ENCODE peak calls at places on chromosome 12, in five cellular contexts. O is A549; L is dorsolateral prefrontal cortex; Q is CD8-positive, alpha-beta memory T cell; V is iPS DF 6.9. Z is an unnamed sample.

GRCh38 chr12:92505373-92506340 is 197.1 kb upstream of the PLEKHG7 start:
- DNase-seq in O (no peak), L (peak; percentile 50), Q (peak; percentile 40), V (no peak), Z (no peak)

GRCh38 chr12:12901158-12901791 is 9.9 kb downstream of the GPRC5A start:
- DNase-seq in O (peak; percentile 55), L (peak; percentile 48), Q (no peak), V (no peak), Z (peak; percentile 10)

GRCh38 chr12:45730116-45730841 is 773 bp downstream of the ARID2 start:
- DNase-seq in O (no peak), L (peak; percentile 31), Q (peak; percentile 75), V (no peak), Z (peak; percentile 35)

GRCh38 chr12:38053655-38054464 is 262.7 kb upstream of the ALG10B start:
- DNase-seq in O (peak; percentile 43), L (no peak), Q (no peak), V (no peak), Z (no peak)

GRCh38 chr12:29739279-29739991 is 44.3 kb downstream of the TMTC1 start:
- DNase-seq in O (no peak), L (no peak), Q (no peak), V (no peak), Z (no peak)

GRCh38 chr12:28568083-28568482 is 377.8 kb downstream of the CCDC91 start:
- DNase-seq in O (peak; percentile 6), L (no peak), Q (no peak), V (no peak), Z (no peak)

GRCh38 chr12:100845095-100845494 is 50.5 kb downstream of the ANO4 start:
- DNase-seq in O (no peak), L (peak; percentile 26), Q (no peak), V (no peak), Z (no peak)

GRCh38 chr12:100106861-100107260 is 35.8 kb downstream of the BLTP3B start:
- DNase-seq in O (no peak), L (no peak), Q (no peak), V (no peak), Z (no peak)

GRCh38 chr12:131140697-131141096 is 187.0 kb downstream of the ADGRD1 start:
- DNase-seq in O (no peak), L (no peak), Q (no peak), V (no peak), Z (no peak)

GRCh38 chr12:86367137-86367536 is 110.9 kb upstream of the MGAT4C start:
- DNase-seq in O (no peak), L (no peak), Q (no peak), V (no peak), Z (no peak)

GRCh38 chr12:77485961-77486579 is 344.6 kb upstream of the NAV3 start:
- DNase-seq in O (no peak), L (no peak), Q (no peak), V (no peak), Z (no peak)

GRCh38 chr12:84128117-84128991 is 784.2 kb downstream of the SLC6A15 start:
- DNase-seq in O (no peak), L (no peak), Q (no peak), V (no peak), Z (no peak)

GRCh38 chr12:115313929-115314328 is 630.0 kb upstream of the TBX3 start:
- DNase-seq in O (no peak), L (no peak), Q (no peak), V (no peak), Z (no peak)

GRCh38 chr12:3753549-3754284 is 808 bp upstream of the CRACR2A start:
- DNase-seq in O (no peak), L (no peak), Q (peak; percentile 10), V (no peak), Z (no peak)

GRCh38 chr12:42421844-42422779 is 96.1 kb downstream of the PPHLN1 start:
- DNase-seq in O (no peak), L (no peak), Q (no peak), V (no peak), Z (no peak)

GRCh38 chr12:43222796-43223195 is 329.2 kb downstream of the ADAMTS20 start:
- DNase-seq in O (no peak), L (no peak), Q (no peak), V (no peak), Z (no peak)

GRCh38 chr12:120394483-120395367 is 25.8 kb upstream of the MSI1 start:
- DNase-seq in O (no peak), L (no peak), Q (no peak), V (peak; percentile 79), Z (no peak)

GRCh38 chr12:6376965-6377666 is 1.8 kb upstream of the SCNN1A start:
- DNase-seq in O (no peak), L (no peak), Q (peak; percentile 38), V (no peak), Z (no peak)

GRCh38 chr12:28424965-28425364 is 234.7 kb downstream of the CCDC91 start:
- DNase-seq in O (no peak), L (no peak), Q (no peak), V (no peak), Z (no peak)

GRCh38 chr12:12899530-12900380 is 8.4 kb downstream of the GPRC5A start:
- DNase-seq in O (no peak), L (peak; percentile 17), Q (no peak), V (no peak), Z (peak; percentile 22)

GRCh38 chr12:50110127-50110761 is 1.8 kb upstream of the COX14 start:
- DNase-seq in O (no peak), L (no peak), Q (no peak), V (no peak), Z (no peak)

GRCh38 chr12:122142857-122143256 is 31.2 kb downstream of the IL31 start:
- DNase-seq in O (no peak), L (no peak), Q (no peak), V (no peak), Z (no peak)

GRCh38 chr12:124509676-124510300 is 57.6 kb downstream of the NCOR2 start:
- DNase-seq in O (no peak), L (peak; percentile 68), Q (no peak), V (no peak), Z (peak; percentile 45)

GRCh38 chr12:25236190-25236589 is 14.5 kb downstream of the KRAS start:
- DNase-seq in O (no peak), L (no peak), Q (no peak), V (no peak), Z (no peak)

GRCh38 chr12:1936406-1937320 is 18.2 kb upstream of the CACNA2D4 start:
- DNase-seq in O (peak; percentile 13), L (peak; percentile 88), Q (no peak), V (no peak), Z (peak; percentile 46)

DNA sequence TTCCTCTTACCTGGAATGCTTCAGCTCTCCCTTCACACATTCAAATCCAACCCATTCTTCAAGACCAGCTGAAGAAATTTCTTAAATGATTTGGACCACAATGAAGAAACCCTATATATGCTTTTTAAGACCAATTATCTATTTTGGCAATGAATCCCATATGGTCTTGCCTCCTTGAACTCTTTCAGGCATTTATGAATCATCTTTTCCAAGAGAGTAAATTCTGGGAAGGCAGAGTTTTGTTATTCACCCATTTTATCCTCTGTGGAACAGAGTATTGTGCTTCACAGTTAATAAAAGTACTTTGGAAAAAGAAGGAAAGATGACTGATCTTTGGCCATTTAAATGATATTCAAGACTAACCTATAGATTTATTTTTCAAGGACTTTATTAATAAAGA is 14.0 kb downstream of the GIT2 start:
- DNase-seq in O (no peak), L (no peak), Q (no peak), V (no peak), Z (no peak)
- H3K27ac ChIP-seq in O (no peak overlapping the region), L (no peak overlapping the region), Q (no peak overlapping the region), V (no peak overlapping the region), Z (no peak overlapping the region)

GRCh38 chr12:52358575-52359350 is 8.5 kb downstream of the KRT85 start:
- DNase-seq in O (no peak), L (no peak), Q (peak; percentile 64), V (no peak), Z (no peak)
- H3K27ac ChIP-seq in O (peak overlapping the region; percentile 24), L (no peak overlapping the region), Q (no peak overlapping the region), V (no peak overlapping the region), Z (no peak overlapping the region)

GRCh38 chr12:16282978-16283377 is 5.5 kb upstream of the SLC15A5 start:
- DNase-seq in O (no peak), L (no peak), Q (no peak), V (no peak), Z (no peak)
- H3K27ac ChIP-seq in O (no peak overlapping the region), L (no peak overlapping the region), Q (no peak overlapping the region), V (no peak overlapping the region), Z (no peak overlapping the region)

DNA sequence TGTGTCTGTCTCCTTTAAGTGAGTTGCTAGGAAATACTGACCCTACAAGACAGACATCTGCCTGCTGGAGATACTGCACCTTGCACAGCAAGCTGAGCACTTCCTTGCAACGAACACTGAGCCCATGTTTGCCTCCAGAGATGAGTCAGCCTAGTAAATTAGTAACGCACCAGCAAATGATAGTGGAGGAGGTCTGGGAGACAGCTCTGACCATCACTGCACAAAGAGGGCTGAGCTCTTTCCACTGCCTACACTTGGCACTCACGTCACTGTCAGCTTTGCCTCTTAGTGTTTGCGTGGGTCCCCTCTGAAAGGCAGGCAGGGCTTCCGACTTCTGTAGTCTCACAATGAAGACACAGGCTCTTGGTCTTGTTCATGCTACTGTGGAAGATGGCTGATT is 109.0 kb downstream of the APAF1 start:
- DNase-seq in O (peak; percentile 87), L (peak; percentile 81), Q (no peak), V (no peak), Z (no peak)
- H3K27ac ChIP-seq in O (peak overlapping the region; percentile 77), L (peak overlapping the region; percentile 76), Q (no peak overlapping the region), V (no peak overlapping the region), Z (peak overlapping the region; percentile 78)

GRCh38 chr12:68612245-68612644 is 1.5 kb downstream of the RAP1B start:
- DNase-seq in O (no peak), L (no peak), Q (no peak), V (no peak), Z (no peak)
- H3K27ac ChIP-seq in O (peak overlapping the region; percentile 45), L (peak overlapping the region; percentile 85), Q (peak overlapping the region; percentile 80), V (no peak overlapping the region), Z (peak overlapping the region; percentile 46)

GRCh38 chr12:52043386-52044212 is 7.6 kb upstream of the NR4A1 start:
- DNase-seq in O (no peak), L (no peak), Q (no peak), V (no peak), Z (no peak)
- H3K27ac ChIP-seq in O (no peak overlapping the region), L (peak overlapping the region; percentile 89), Q (no peak overlapping the region), V (no peak overlapping the region), Z (peak overlapping the region; percentile 82)